ENCODE peak calls at places on chromosomes 16 and 17, in eight cellular contexts. L, J, O, R, C, W, I and N are unnamed samples.
A peak's percentile ranks its signal among the peaks of the same experiment; 100 is the strongest.

GRCh38 chr17:6913608-6914443 is 82.0 kb upstream of the ALOX12 start:
- DNase-seq in R (peak; percentile 13), W (peak; percentile 41), O (peak; percentile 60), I (peak; percentile 69), J (peak; percentile 45), C (peak; percentile 43), L (peak; percentile 66), N (peak; percentile 88)

GRCh38 chr17:64278614-64279013 is 15.6 kb upstream of the TEX2 start:
- DNase-seq in R (no peak), L (peak; percentile 53), O (no peak), C (no peak), J (no peak), I (no peak), W (peak; percentile 34), N (no peak)

GRCh38 chr16:31105677-31106213 is 2.4 kb upstream of the BCKDK start:
- DNase-seq in C (peak; percentile 80), I (peak; percentile 82), R (no peak), O (peak; percentile 81), L (peak; percentile 73), J (peak; percentile 44), W (peak; percentile 30), N (peak; percentile 93)

GRCh38 chr16:80463303-80463702 is 77.5 kb upstream of the DYNLRB2 start:
- DNase-seq in I (no peak), L (no peak), R (no peak), W (no peak), J (no peak), O (no peak), C (no peak), N (no peak)

GRCh38 chr16:11613381-11614303 is 26.9 kb upstream of the LITAF start:
- DNase-seq in L (no peak), R (no peak), C (peak; percentile 44), O (no peak), J (no peak), I (peak; percentile 62), W (peak; percentile 28), N (no peak)

GRCh38 chr16:19583665-19584300 is 28.3 kb downstream of the VPS35L start:
- DNase-seq in J (no peak), I (no peak), L (peak; percentile 57), W (peak; percentile 69), C (no peak), O (no peak), R (no peak), N (peak; percentile 71)

GRCh38 chr17:5364156-5364555 is 55.3 kb downstream of the NUP88 start:
- DNase-seq in W (peak; percentile 83), I (no peak), C (no peak), O (no peak), R (no peak), J (no peak), L (peak; percentile 67), N (no peak)

GRCh38 chr17:19650826-19651225 is 2.3 kb downstream of the ALDH3A2 start:
- DNase-seq in L (peak; percentile 72), J (no peak), O (no peak), C (no peak), I (no peak), R (no peak), W (peak; percentile 44), N (no peak)

GRCh38 chr16:87027056-87027616 is 290.1 kb downstream of the C16orf95 start:
- DNase-seq in I (no peak), L (no peak), O (no peak), R (no peak), W (no peak), C (no peak), J (no peak), N (no peak)

GRCh38 chr16:57613514-57613913 is 14.9 kb upstream of the ADGRG1 start:
- DNase-seq in R (no peak), C (no peak), W (no peak), I (no peak), L (no peak), O (no peak), J (no peak), N (no peak)

GRCh38 chr16:86496262-86496928 is 13.9 kb upstream of the FOXF1 start:
- DNase-seq in W (no peak), J (no peak), I (no peak), R (no peak), C (no peak), O (no peak), L (no peak), N (no peak)

GRCh38 chr16:311725-312124 is 28.8 kb downstream of the PDIA2 start:
- DNase-seq in I (no peak), O (no peak), R (no peak), C (no peak), W (no peak), L (no peak), J (no peak), N (no peak)

GRCh38 chr16:87855852-87856715 is 13.2 kb downstream of the SLC7A5 start:
- DNase-seq in C (peak; percentile 21), R (no peak), I (no peak), J (no peak), L (peak; percentile 85), O (no peak), W (peak; percentile 84), N (peak; percentile 69)

GRCh38 chr16:1923299-1924034 is 5.3 kb upstream of the HS3ST6 start:
- DNase-seq in R (no peak), W (peak; percentile 22), O (no peak), J (no peak), I (no peak), L (peak; percentile 51), C (no peak), N (no peak)